ENCODE peak calls at places on chromosomes 12 and 14, in five cellular contexts. One of them, this sample, is unnamed.

GRCh38 chr12:52232916-52233461 is at the start of gene KRT7:
- DNase-seq in CD4-positive, CD25-positive, alpha-beta regulatory T cell: no peak
- DNase-seq in epithelial cell of prostate: no peak
- DNase-seq in substantia nigra: no peak
- DNase-seq in dorsolateral prefrontal cortex: no peak
- DNase-seq in this sample: no peak

GRCh38 chr14:68679301-68679700 is 113.6 kb downstream of the ZFP36L1 start:
- DNase-seq in CD4-positive, CD25-positive, alpha-beta regulatory T cell: no peak
- DNase-seq in epithelial cell of prostate: no peak
- DNase-seq in substantia nigra: no peak
- DNase-seq in dorsolateral prefrontal cortex: no peak
- DNase-seq in this sample: no peak

GRCh38 chr12:41473441-41473840 is 285.3 kb downstream of the PDZRN4 start:
- DNase-seq in CD4-positive, CD25-positive, alpha-beta regulatory T cell: no peak
- DNase-seq in epithelial cell of prostate: no peak
- DNase-seq in substantia nigra: no peak
- DNase-seq in dorsolateral prefrontal cortex: no peak
- DNase-seq in this sample: no peak

GRCh38 chr12:92943482-92944250 is 14.6 kb upstream of the EEA1 start:
- DNase-seq in CD4-positive, CD25-positive, alpha-beta regulatory T cell: no peak
- DNase-seq in epithelial cell of prostate: no peak
- DNase-seq in substantia nigra: no peak
- DNase-seq in dorsolateral prefrontal cortex: no peak
- DNase-seq in this sample: no peak

GRCh38 chr14:104199266-104199665 is 60.9 kb downstream of the KIF26A start:
- DNase-seq in CD4-positive, CD25-positive, alpha-beta regulatory T cell: no peak
- DNase-seq in epithelial cell of prostate: no peak
- DNase-seq in substantia nigra: no peak
- DNase-seq in dorsolateral prefrontal cortex: no peak
- DNase-seq in this sample: no peak

GRCh38 chr14:96486705-96487104 is 15.5 kb upstream of the PAPOLA start:
- DNase-seq in CD4-positive, CD25-positive, alpha-beta regulatory T cell: no peak
- DNase-seq in epithelial cell of prostate: no peak
- DNase-seq in substantia nigra: no peak
- DNase-seq in dorsolateral prefrontal cortex: no peak
- DNase-seq in this sample: no peak

GRCh38 chr12:104385510-104385909 is 71.2 kb upstream of the CHST11 start:
- DNase-seq in CD4-positive, CD25-positive, alpha-beta regulatory T cell: no peak
- DNase-seq in epithelial cell of prostate: no peak
- DNase-seq in substantia nigra: no peak
- DNase-seq in dorsolateral prefrontal cortex: no peak
- DNase-seq in this sample: no peak

GRCh38 chr12:96606646-96607045 is 117.3 kb downstream of the CFAP54 start:
- DNase-seq in CD4-positive, CD25-positive, alpha-beta regulatory T cell: no peak
- DNase-seq in epithelial cell of prostate: no peak
- DNase-seq in substantia nigra: no peak
- DNase-seq in dorsolateral prefrontal cortex: no peak
- DNase-seq in this sample: no peak

GRCh38 chr14:64113279-64113678 is 180.9 kb downstream of the ESR2 start:
- DNase-seq in CD4-positive, CD25-positive, alpha-beta regulatory T cell: no peak
- DNase-seq in epithelial cell of prostate: no peak
- DNase-seq in substantia nigra: no peak
- DNase-seq in dorsolateral prefrontal cortex: no peak
- DNase-seq in this sample: no peak

GRCh38 chr12:116455540-116456306 is 103.5 kb upstream of the MAP1LC3B2 start:
- DNase-seq in CD4-positive, CD25-positive, alpha-beta regulatory T cell: no peak
- DNase-seq in epithelial cell of prostate: peak; percentile 65
- DNase-seq in substantia nigra: no peak
- DNase-seq in dorsolateral prefrontal cortex: no peak
- DNase-seq in this sample: no peak

GRCh38 chr14:99773496-99774203 is 19.6 kb upstream of the EML1 start:
- DNase-seq in CD4-positive, CD25-positive, alpha-beta regulatory T cell: no peak
- DNase-seq in epithelial cell of prostate: no peak
- DNase-seq in substantia nigra: no peak
- DNase-seq in dorsolateral prefrontal cortex: no peak
- DNase-seq in this sample: peak; percentile 62

GRCh38 chr14:96586056-96586455 is 83.9 kb downstream of the PAPOLA start:
- DNase-seq in CD4-positive, CD25-positive, alpha-beta regulatory T cell: no peak
- DNase-seq in epithelial cell of prostate: no peak
- DNase-seq in substantia nigra: no peak
- DNase-seq in dorsolateral prefrontal cortex: no peak
- DNase-seq in this sample: no peak

GRCh38 chr12:119931402-119931801 is 54.3 kb upstream of the CIT start:
- DNase-seq in CD4-positive, CD25-positive, alpha-beta regulatory T cell: no peak
- DNase-seq in epithelial cell of prostate: no peak
- DNase-seq in substantia nigra: no peak
- DNase-seq in dorsolateral prefrontal cortex: no peak
- DNase-seq in this sample: no peak

GRCh38 chr14:74682169-74682952 is 30.5 kb downstream of the AREL1 start:
- DNase-seq in CD4-positive, CD25-positive, alpha-beta regulatory T cell: no peak
- DNase-seq in epithelial cell of prostate: no peak
- DNase-seq in substantia nigra: peak; percentile 10
- DNase-seq in dorsolateral prefrontal cortex: peak; percentile 43
- DNase-seq in this sample: no peak

GRCh38 chr14:74302160-74302628 is 540 bp downstream of the ABCD4 start:
- DNase-seq in CD4-positive, CD25-positive, alpha-beta regulatory T cell: peak; percentile 65
- DNase-seq in epithelial cell of prostate: no peak
- DNase-seq in substantia nigra: no peak
- DNase-seq in dorsolateral prefrontal cortex: no peak
- DNase-seq in this sample: no peak

GRCh38 chr12:52337054-52337453 is 15.9 kb upstream of the KRT83 start:
- DNase-seq in CD4-positive, CD25-positive, alpha-beta regulatory T cell: no peak
- DNase-seq in epithelial cell of prostate: no peak
- DNase-seq in substantia nigra: no peak
- DNase-seq in dorsolateral prefrontal cortex: no peak
- DNase-seq in this sample: no peak

GRCh38 chr12:48291511-48291910 is 59.2 kb downstream of the ZNF641 start:
- DNase-seq in CD4-positive, CD25-positive, alpha-beta regulatory T cell: no peak
- DNase-seq in epithelial cell of prostate: no peak
- DNase-seq in substantia nigra: no peak
- DNase-seq in dorsolateral prefrontal cortex: no peak
- DNase-seq in this sample: no peak

DNA sequence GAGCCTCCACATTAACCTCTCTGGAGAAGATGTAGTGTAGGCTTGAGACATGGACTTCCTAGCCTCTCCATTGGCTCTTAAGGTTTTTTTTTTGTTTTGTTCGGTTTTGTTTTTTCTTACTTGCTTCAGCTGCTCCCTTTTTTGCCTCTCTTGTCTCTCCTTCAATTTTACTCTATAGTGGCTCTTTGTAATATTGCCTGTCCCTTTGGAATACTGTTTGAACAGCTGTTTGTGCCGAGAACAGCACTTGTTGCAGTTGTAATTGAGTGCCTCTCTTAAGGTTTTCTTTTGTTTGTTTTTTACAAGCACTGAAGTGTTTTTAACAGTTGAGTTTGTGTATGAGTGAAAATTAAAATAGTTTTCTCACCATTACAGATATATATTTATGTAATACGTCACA is 567.7 kb downstream of the LRFN5 start:
- DNase-seq in CD4-positive, CD25-positive, alpha-beta regulatory T cell: no peak
- DNase-seq in epithelial cell of prostate: no peak
- DNase-seq in substantia nigra: no peak
- DNase-seq in dorsolateral prefrontal cortex: no peak
- DNase-seq in this sample: no peak
- H3K27ac ChIP-seq in CD4-positive, CD25-positive, alpha-beta regulatory T cell: no peak overlapping the region
- H3K27ac ChIP-seq in epithelial cell of prostate: no peak overlapping the region
- H3K27ac ChIP-seq in substantia nigra: no peak overlapping the region
- H3K27ac ChIP-seq in dorsolateral prefrontal cortex: no peak overlapping the region
- H3K27ac ChIP-seq in this sample: no peak overlapping the region

GRCh38 chr14:102616318-102616717 is 23.9 kb downstream of the RCOR1 start:
- DNase-seq in CD4-positive, CD25-positive, alpha-beta regulatory T cell: no peak
- DNase-seq in epithelial cell of prostate: no peak
- DNase-seq in substantia nigra: no peak
- DNase-seq in dorsolateral prefrontal cortex: no peak
- DNase-seq in this sample: no peak
- H3K27ac ChIP-seq in CD4-positive, CD25-positive, alpha-beta regulatory T cell: no peak overlapping the region
- H3K27ac ChIP-seq in epithelial cell of prostate: no peak overlapping the region
- H3K27ac ChIP-seq in substantia nigra: no peak overlapping the region
- H3K27ac ChIP-seq in dorsolateral prefrontal cortex: no peak overlapping the region
- H3K27ac ChIP-seq in this sample: no peak overlapping the region

GRCh38 chr14:39841088-39841487 is 408.9 kb upstream of the FBXO33 start:
- DNase-seq in CD4-positive, CD25-positive, alpha-beta regulatory T cell: no peak
- DNase-seq in epithelial cell of prostate: no peak
- DNase-seq in substantia nigra: no peak
- DNase-seq in dorsolateral prefrontal cortex: no peak
- DNase-seq in this sample: no peak
- H3K27ac ChIP-seq in CD4-positive, CD25-positive, alpha-beta regulatory T cell: no peak overlapping the region
- H3K27ac ChIP-seq in epithelial cell of prostate: no peak overlapping the region
- H3K27ac ChIP-seq in substantia nigra: no peak overlapping the region
- H3K27ac ChIP-seq in dorsolateral prefrontal cortex: no peak overlapping the region
- H3K27ac ChIP-seq in this sample: no peak overlapping the region

GRCh38 chr12:124556896-124557501 is 10.4 kb downstream of the NCOR2 start:
- DNase-seq in CD4-positive, CD25-positive, alpha-beta regulatory T cell: no peak
- DNase-seq in epithelial cell of prostate: no peak
- DNase-seq in substantia nigra: peak; percentile 47
- DNase-seq in dorsolateral prefrontal cortex: peak; percentile 65
- DNase-seq in this sample: no peak
- H3K27ac ChIP-seq in CD4-positive, CD25-positive, alpha-beta regulatory T cell: no peak overlapping the region
- H3K27ac ChIP-seq in epithelial cell of prostate: no peak overlapping the region
- H3K27ac ChIP-seq in substantia nigra: peak overlapping the region; percentile 87
- H3K27ac ChIP-seq in dorsolateral prefrontal cortex: peak overlapping the region; percentile 53
- H3K27ac ChIP-seq in this sample: no peak overlapping the region

GRCh38 chr12:108642269-108642870 is 8.7 kb upstream of the SELPLG start:
- DNase-seq in CD4-positive, CD25-positive, alpha-beta regulatory T cell: no peak
- DNase-seq in epithelial cell of prostate: no peak
- DNase-seq in substantia nigra: no peak
- DNase-seq in dorsolateral prefrontal cortex: no peak
- DNase-seq in this sample: no peak
- H3K27ac ChIP-seq in CD4-positive, CD25-positive, alpha-beta regulatory T cell: no peak overlapping the region
- H3K27ac ChIP-seq in epithelial cell of prostate: no peak overlapping the region
- H3K27ac ChIP-seq in substantia nigra: peak overlapping the region; percentile 66
- H3K27ac ChIP-seq in dorsolateral prefrontal cortex: peak overlapping the region; percentile 14
- H3K27ac ChIP-seq in this sample: peak overlapping the region; percentile 21

GRCh38 chr12:19234991-19235876 is 105.7 kb downstream of the PLEKHA5 start:
- DNase-seq in CD4-positive, CD25-positive, alpha-beta regulatory T cell: no peak
- DNase-seq in epithelial cell of prostate: no peak
- DNase-seq in substantia nigra: no peak
- DNase-seq in dorsolateral prefrontal cortex: no peak
- DNase-seq in this sample: no peak
- H3K27ac ChIP-seq in CD4-positive, CD25-positive, alpha-beta regulatory T cell: no peak overlapping the region
- H3K27ac ChIP-seq in epithelial cell of prostate: no peak overlapping the region
- H3K27ac ChIP-seq in substantia nigra: no peak overlapping the region
- H3K27ac ChIP-seq in dorsolateral prefrontal cortex: peak overlapping the region; percentile 69
- H3K27ac ChIP-seq in this sample: no peak overlapping the region

GRCh38 chr14:88300817-88301216 is 22.3 kb downstream of the KCNK10 start:
- DNase-seq in CD4-positive, CD25-positive, alpha-beta regulatory T cell: no peak
- DNase-seq in epithelial cell of prostate: no peak
- DNase-seq in substantia nigra: no peak
- DNase-seq in dorsolateral prefrontal cortex: no peak
- DNase-seq in this sample: no peak
- H3K27ac ChIP-seq in CD4-positive, CD25-positive, alpha-beta regulatory T cell: no peak overlapping the region
- H3K27ac ChIP-seq in epithelial cell of prostate: no peak overlapping the region
- H3K27ac ChIP-seq in substantia nigra: no peak overlapping the region
- H3K27ac ChIP-seq in dorsolateral prefrontal cortex: no peak overlapping the region
- H3K27ac ChIP-seq in this sample: no peak overlapping the region

DNA sequence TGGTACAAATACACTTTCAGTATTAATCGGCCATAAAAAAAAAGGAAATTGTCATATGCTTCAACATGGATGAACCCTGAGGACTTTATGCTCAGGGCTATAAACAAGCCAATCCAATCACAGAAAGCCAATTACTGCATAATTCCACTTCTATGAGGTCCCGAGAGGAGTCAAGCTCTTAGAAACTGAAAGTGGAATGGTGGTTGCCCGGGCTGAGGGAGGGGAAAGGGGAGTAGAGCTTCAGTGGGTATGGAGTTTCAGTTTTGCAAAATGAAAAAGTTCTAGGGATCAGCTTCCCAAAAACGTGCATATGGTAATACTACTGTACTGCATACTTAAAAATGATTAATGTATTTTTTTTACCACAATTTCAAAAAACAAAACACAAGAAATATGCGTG is 52.0 kb downstream of the RNF34 start:
- DNase-seq in CD4-positive, CD25-positive, alpha-beta regulatory T cell: no peak
- DNase-seq in epithelial cell of prostate: no peak
- DNase-seq in substantia nigra: no peak
- DNase-seq in dorsolateral prefrontal cortex: no peak
- DNase-seq in this sample: no peak
- H3K27ac ChIP-seq in CD4-positive, CD25-positive, alpha-beta regulatory T cell: no peak overlapping the region
- H3K27ac ChIP-seq in epithelial cell of prostate: peak overlapping the region; percentile 60
- H3K27ac ChIP-seq in substantia nigra: no peak overlapping the region
- H3K27ac ChIP-seq in dorsolateral prefrontal cortex: peak overlapping the region; percentile 6
- H3K27ac ChIP-seq in this sample: peak overlapping the region; percentile 26